ENCODE peak calls at places on chromosome 3, in seven cellular contexts. P, C, J, I, K, Y and U are unnamed samples. For H3K4me1, the result is how much of the 10 kb centered on the place peaks cover.

GRCh38 chr3:51353566-51354140 is 31.4 kb upstream of the MANF start:
- DNase-seq in K (no peak), P (peak), Y (no peak), J (no peak), C (no peak), I (no peak), U (no peak)

GRCh38 chr3:158864492-158864891 is 62.6 kb downstream of the MFSD1 start:
- DNase-seq in Y (no peak), K (peak), J (no peak), P (no peak), I (no peak), C (no peak), U (no peak)

GRCh38 chr3:137642831-137643230 is 121.3 kb upstream of the SOX14 start:
- DNase-seq in K (no peak), I (no peak), C (no peak), P (no peak), J (no peak), Y (no peak), U (no peak)

GRCh38 chr3:64355473-64355872 is 130.2 kb upstream of the PRICKLE2 start:
- DNase-seq in Y (no peak), K (peak), I (no peak), C (no peak), P (peak), J (no peak), U (peak)

GRCh38 chr3:54951405-54951804 is 23.5 kb upstream of the LRTM1 start:
- DNase-seq in Y (peak), J (peak), I (no peak), C (no peak), K (peak), P (peak), U (peak)

GRCh38 chr3:61966200-61966599 is 404.8 kb downstream of the PTPRG start:
- DNase-seq in I (no peak), J (no peak), Y (no peak), K (no peak), P (peak), C (no peak), U (no peak)

GRCh38 chr3:128849776-128850542 is 29.5 kb upstream of the ACAD9 start:
- DNase-seq in K (peak), C (no peak), P (no peak), I (no peak), J (no peak), Y (no peak), U (peak)

GRCh38 chr3:132210476-132211346 is 106.5 kb upstream of the ACP3 start:
- DNase-seq in P (no peak), C (no peak), Y (no peak), K (peak), J (no peak), I (no peak), U (peak)

GRCh38 chr3:47899495-47900108 is 96.7 kb downstream of the DHX30 start:
- DNase-seq in Y (no peak), I (no peak), P (peak), K (no peak), J (no peak), C (no peak), U (no peak)

GRCh38 chr3:125634346-125634964 is 39.2 kb upstream of the OSBPL11 start:
- DNase-seq in I (no peak), Y (no peak), P (no peak), K (no peak), C (no peak), J (no peak), U (no peak)

GRCh38 chr3:100893590-100893989 is 99.6 kb downstream of the ABI3BP start:
- DNase-seq in J (no peak), K (peak), P (peak), Y (no peak), C (no peak), I (no peak), U (peak)

GRCh38 chr3:88988906-88989305 is 118.5 kb upstream of the EPHA3 start:
- DNase-seq in Y (no peak), J (no peak), C (no peak), I (no peak), K (no peak), P (no peak), U (no peak)

GRCh38 chr3:88188436-88188835 is 38.7 kb downstream of the C3orf38 start:
- DNase-seq in K (peak), J (no peak), C (no peak), Y (no peak), P (no peak), I (no peak), U (peak)

GRCh38 chr3:137110392-137110996 is 152.7 kb downstream of the IL20RB start:
- DNase-seq in P (peak), I (no peak), J (no peak), Y (no peak), K (peak), C (no peak), U (peak)

GRCh38 chr3:138752886-138753285 is 81.8 kb downstream of the PIK3CB start:
- DNase-seq in C (no peak), I (no peak), P (no peak), J (no peak), Y (no peak), K (no peak), U (no peak)

GRCh38 chr3:138747229-138747628 is 87.5 kb downstream of the PIK3CB start:
- DNase-seq in J (no peak), Y (no peak), I (no peak), C (no peak), K (no peak), P (no peak), U (no peak)
- H3K4me3 ChIP-seq in J (no peak), Y (no peak), I (no peak), C (no peak), K (no peak), P (no peak), U (no peak)

GRCh38 chr3:194225988-194226663 is 90.2 kb downstream of the HES1 start:
- DNase-seq in J (no peak), Y (no peak), P (no peak), C (no peak), K (no peak), I (no peak), U (no peak)

GRCh38 chr3:194220776-194221735 is 85.1 kb downstream of the HES1 start:
- DNase-seq in J (peak), Y (no peak), C (no peak), K (no peak), P (no peak), I (no peak), U (no peak)

GRCh38 chr3:194224937-194225422 is 89.0 kb downstream of the HES1 start:
- DNase-seq in P (no peak), Y (no peak), C (no peak), I (no peak), K (no peak), J (peak), U (no peak)

GRCh38 chr3:194223951-194224350 is 88.0 kb downstream of the HES1 start:
- DNase-seq in I (no peak), P (no peak), J (peak), K (no peak), C (no peak), Y (no peak), U (no peak)

DNA sequence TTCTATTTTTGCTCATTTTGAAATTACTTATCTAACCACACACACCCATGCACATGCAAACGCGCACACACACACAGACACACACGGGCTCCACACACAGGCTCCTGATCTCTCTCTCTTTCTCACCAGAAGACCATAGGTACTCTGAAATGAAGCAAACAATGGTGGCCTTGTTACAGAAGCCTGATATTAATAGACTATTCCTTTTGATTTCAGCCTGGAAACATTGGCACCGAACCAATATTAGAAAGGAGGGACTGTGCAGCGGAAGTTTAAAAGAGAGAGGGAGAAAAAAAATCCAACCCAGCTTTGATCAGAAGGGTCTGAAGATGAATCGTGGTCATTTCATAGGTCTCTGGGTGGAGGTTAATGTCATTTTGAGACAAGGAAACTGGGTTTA is 88.6 kb downstream of the HES1 start:
- DNase-seq in J (peak), I (no peak), P (no peak), K (no peak), Y (no peak), C (no peak), U (no peak)
- H3K4me1 ChIP-seq in J (under half), I (under half), P (under half), K (under half), Y (under half), C (under half), U (under half)

GRCh38 chr3:14473411-14473891 is 66.7 kb downstream of the GRIP2 start:
- DNase-seq in C (no peak), K (no peak), I (no peak), Y (no peak), P (no peak), J (no peak), U (no peak)
- H3K4me3 ChIP-seq in C (no peak), K (no peak), I (no peak), Y (no peak), P (no peak), J (no peak), U (no peak)

GRCh38 chr3:171824076-171824475 is 13.8 kb upstream of the PLD1 start:
- DNase-seq in Y (no peak), I (no peak), K (no peak), C (no peak), J (no peak), P (no peak), U (no peak)
- H3K4me1 ChIP-seq in Y (under half), I (under half), K (under half), C (under half), J (under half), P (under half), U (under half)

GRCh38 chr3:72153477-72154314 is 368.7 kb upstream of the PROK2 start:
- DNase-seq in J (no peak), I (peak), C (no peak), P (no peak), K (no peak), Y (no peak), U (no peak)
- H3K4me3 ChIP-seq in J (no peak), I (peak), C (no peak), P (no peak), K (no peak), Y (peak), U (no peak)

GRCh38 chr3:187738400-187739124 is 6.7 kb downstream of the BCL6 start:
- DNase-seq in P (peak), J (peak), I (peak), C (peak), K (peak), Y (peak), U (peak)
- H3K4me1 ChIP-seq in P (under half), J (under half), I (under half), C (under half), K (under half), Y (under half), U (under half)